ENCODE peak calls at places on chromosomes 13 and 19, in four cellular contexts. One of them, this sample, is unnamed.

GRCh38 chr19:2618611-2619010 is 83.9 kb downstream of the GNG7 start:
- DNase-seq in CD8-positive, alpha-beta T cell: peak; percentile 75
- DNase-seq in dorsolateral prefrontal cortex: no peak
- DNase-seq in cardiac fibroblast: peak; percentile 63
- DNase-seq in this sample: no peak

GRCh38 chr13:44052843-44053607 is 173.3 kb downstream of the LACC1 start:
- DNase-seq in CD8-positive, alpha-beta T cell: no peak
- DNase-seq in dorsolateral prefrontal cortex: peak; percentile 42
- DNase-seq in cardiac fibroblast: peak; percentile 78
- DNase-seq in this sample: no peak

GRCh38 chr19:5956728-5957127 is 21.2 kb downstream of the RANBP3 start:
- DNase-seq in CD8-positive, alpha-beta T cell: no peak
- DNase-seq in dorsolateral prefrontal cortex: no peak
- DNase-seq in cardiac fibroblast: no peak
- DNase-seq in this sample: no peak

GRCh38 chr19:33434886-33435705 is 61.6 kb downstream of the CEBPG start:
- DNase-seq in CD8-positive, alpha-beta T cell: no peak
- DNase-seq in dorsolateral prefrontal cortex: peak; percentile 32
- DNase-seq in cardiac fibroblast: peak; percentile 18
- DNase-seq in this sample: no peak

GRCh38 chr13:98108330-98108729 is 34.6 kb upstream of the FARP1 start:
- DNase-seq in CD8-positive, alpha-beta T cell: no peak
- DNase-seq in dorsolateral prefrontal cortex: no peak
- DNase-seq in cardiac fibroblast: peak; percentile 35
- DNase-seq in this sample: no peak

GRCh38 chr19:4278460-4278901 is 585 bp upstream of the SHD start:
- DNase-seq in CD8-positive, alpha-beta T cell: no peak
- DNase-seq in dorsolateral prefrontal cortex: no peak
- DNase-seq in cardiac fibroblast: no peak
- DNase-seq in this sample: no peak

GRCh38 chr13:91647361-91647970 is 249.0 kb downstream of the GPC5 start:
- DNase-seq in CD8-positive, alpha-beta T cell: no peak
- DNase-seq in dorsolateral prefrontal cortex: no peak
- DNase-seq in cardiac fibroblast: peak; percentile 59
- DNase-seq in this sample: peak; percentile 5

GRCh38 chr13:45224181-45224580 is 23.3 kb upstream of the KCTD4 start:
- DNase-seq in CD8-positive, alpha-beta T cell: no peak
- DNase-seq in dorsolateral prefrontal cortex: no peak
- DNase-seq in cardiac fibroblast: no peak
- DNase-seq in this sample: no peak

GRCh38 chr19:45468159-45468651 is 409 bp downstream of the FOSB start:
- DNase-seq in CD8-positive, alpha-beta T cell: peak; percentile 66
- DNase-seq in dorsolateral prefrontal cortex: no peak
- DNase-seq in cardiac fibroblast: no peak
- DNase-seq in this sample: no peak

GRCh38 chr19:46573679-46574522 is 27.2 kb upstream of the CALM3 start:
- DNase-seq in CD8-positive, alpha-beta T cell: no peak
- DNase-seq in dorsolateral prefrontal cortex: no peak
- DNase-seq in cardiac fibroblast: no peak
- DNase-seq in this sample: no peak

GRCh38 chr19:46580247-46580646 is 20.9 kb upstream of the CALM3 start:
- DNase-seq in CD8-positive, alpha-beta T cell: no peak
- DNase-seq in dorsolateral prefrontal cortex: no peak
- DNase-seq in cardiac fibroblast: no peak
- DNase-seq in this sample: no peak

GRCh38 chr19:46574533-46574932 is 26.6 kb upstream of the CALM3 start:
- DNase-seq in CD8-positive, alpha-beta T cell: no peak
- DNase-seq in dorsolateral prefrontal cortex: no peak
- DNase-seq in cardiac fibroblast: no peak
- DNase-seq in this sample: no peak

GRCh38 chr19:46578450-46578849 is 22.7 kb upstream of the CALM3 start:
- DNase-seq in CD8-positive, alpha-beta T cell: no peak
- DNase-seq in dorsolateral prefrontal cortex: no peak
- DNase-seq in cardiac fibroblast: no peak
- DNase-seq in this sample: no peak

GRCh38 chr19:46579286-46579944 is 21.7 kb upstream of the CALM3 start:
- DNase-seq in CD8-positive, alpha-beta T cell: peak; percentile 58
- DNase-seq in dorsolateral prefrontal cortex: peak; percentile 48
- DNase-seq in cardiac fibroblast: no peak
- DNase-seq in this sample: peak; percentile 27
- TF ChIP-seq CTCF in CD8-positive, alpha-beta T cell: peak; percentile 41
- TF ChIP-seq CTCF in dorsolateral prefrontal cortex: no peak
- TF ChIP-seq CTCF in cardiac fibroblast: peak; percentile 47
- TF ChIP-seq CTCF in this sample: no peak

DNA sequence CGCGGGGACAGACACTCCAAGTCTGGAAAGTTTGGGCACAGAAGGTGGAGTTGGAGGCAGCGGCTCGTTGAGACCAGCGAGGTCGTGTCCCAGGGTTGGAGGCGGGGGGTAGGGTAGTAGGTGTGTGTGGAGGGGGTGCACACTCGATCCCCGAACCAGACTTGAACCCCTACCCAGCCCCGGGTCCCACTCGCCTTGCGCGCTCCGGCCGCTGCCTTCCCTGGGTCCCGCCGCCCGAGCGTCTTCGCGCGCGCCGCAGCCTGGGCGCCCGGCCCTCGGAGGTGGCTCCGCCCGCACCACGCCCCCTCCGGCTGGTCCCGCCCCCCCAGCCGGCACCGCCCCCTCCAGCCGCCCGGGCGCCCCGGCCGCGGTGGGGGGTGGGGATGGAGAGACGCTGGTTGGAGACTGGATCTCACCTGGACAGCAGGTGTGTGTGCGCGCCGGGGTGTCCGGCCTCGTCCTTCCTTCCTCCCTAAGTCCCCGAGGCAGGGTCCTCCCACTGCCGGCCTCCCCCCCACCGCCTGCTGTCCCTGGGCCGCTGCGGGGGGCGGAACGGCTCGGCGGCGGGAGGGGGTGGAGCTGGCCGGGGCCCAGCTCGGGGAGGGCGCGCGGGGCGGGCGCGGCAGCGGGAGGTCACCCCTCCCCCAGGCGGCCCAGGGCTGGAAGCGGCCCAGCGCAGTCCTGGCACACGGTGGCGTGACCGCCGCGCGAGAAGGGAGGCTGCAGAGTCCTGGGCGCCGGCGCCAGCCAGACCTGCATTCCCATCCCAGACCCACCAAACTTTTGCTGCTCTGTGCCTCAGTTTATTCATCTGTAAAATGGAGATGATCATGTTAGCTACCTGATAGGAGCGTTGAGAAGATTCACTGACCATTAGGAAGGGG is at the start of gene KANK2:
- DNase-seq in CD8-positive, alpha-beta T cell: peak; percentile 83
- DNase-seq in dorsolateral prefrontal cortex: peak; percentile 87
- DNase-seq in cardiac fibroblast: peak; percentile 85
- DNase-seq in this sample: peak; percentile 100
- TF ChIP-seq CTCF in CD8-positive, alpha-beta T cell: no peak
- TF ChIP-seq CTCF in dorsolateral prefrontal cortex: no peak
- TF ChIP-seq CTCF in cardiac fibroblast: no peak
- TF ChIP-seq CTCF in this sample: peak; percentile 4

GRCh38 chr13:24998433-24998832 is 97.5 kb upstream of the PABPC3 start:
- DNase-seq in CD8-positive, alpha-beta T cell: no peak
- DNase-seq in dorsolateral prefrontal cortex: no peak
- DNase-seq in cardiac fibroblast: no peak
- DNase-seq in this sample: no peak
- TF ChIP-seq CTCF in CD8-positive, alpha-beta T cell: no peak
- TF ChIP-seq CTCF in dorsolateral prefrontal cortex: no peak
- TF ChIP-seq CTCF in cardiac fibroblast: no peak
- TF ChIP-seq CTCF in this sample: no peak

GRCh38 chr19:590396-590745 is 690 bp downstream of the HCN2 start:
- DNase-seq in CD8-positive, alpha-beta T cell: peak; percentile 61
- DNase-seq in dorsolateral prefrontal cortex: no peak
- DNase-seq in cardiac fibroblast: peak; percentile 49
- DNase-seq in this sample: no peak

GRCh38 chr19:588758-589692 is 656 bp upstream of the HCN2 start:
- DNase-seq in CD8-positive, alpha-beta T cell: no peak
- DNase-seq in dorsolateral prefrontal cortex: no peak
- DNase-seq in cardiac fibroblast: no peak
- DNase-seq in this sample: no peak

GRCh38 chr19:590750-591098 is 1.0 kb downstream of the HCN2 start:
- DNase-seq in CD8-positive, alpha-beta T cell: no peak
- DNase-seq in dorsolateral prefrontal cortex: no peak
- DNase-seq in cardiac fibroblast: no peak
- DNase-seq in this sample: no peak

GRCh38 chr19:589693-590395 is at the start of gene HCN2:
- DNase-seq in CD8-positive, alpha-beta T cell: no peak
- DNase-seq in dorsolateral prefrontal cortex: no peak
- DNase-seq in cardiac fibroblast: no peak
- DNase-seq in this sample: no peak

GRCh38 chr19:588093-588742 is 1.5 kb upstream of the HCN2 start:
- DNase-seq in CD8-positive, alpha-beta T cell: peak; percentile 69
- DNase-seq in dorsolateral prefrontal cortex: peak; percentile 90
- DNase-seq in cardiac fibroblast: peak; percentile 84
- DNase-seq in this sample: peak; percentile 78
- TF ChIP-seq CTCF in CD8-positive, alpha-beta T cell: peak; percentile 61
- TF ChIP-seq CTCF in dorsolateral prefrontal cortex: peak; percentile 66
- TF ChIP-seq CTCF in cardiac fibroblast: peak; percentile 75
- TF ChIP-seq CTCF in this sample: peak; percentile 17

DNA sequence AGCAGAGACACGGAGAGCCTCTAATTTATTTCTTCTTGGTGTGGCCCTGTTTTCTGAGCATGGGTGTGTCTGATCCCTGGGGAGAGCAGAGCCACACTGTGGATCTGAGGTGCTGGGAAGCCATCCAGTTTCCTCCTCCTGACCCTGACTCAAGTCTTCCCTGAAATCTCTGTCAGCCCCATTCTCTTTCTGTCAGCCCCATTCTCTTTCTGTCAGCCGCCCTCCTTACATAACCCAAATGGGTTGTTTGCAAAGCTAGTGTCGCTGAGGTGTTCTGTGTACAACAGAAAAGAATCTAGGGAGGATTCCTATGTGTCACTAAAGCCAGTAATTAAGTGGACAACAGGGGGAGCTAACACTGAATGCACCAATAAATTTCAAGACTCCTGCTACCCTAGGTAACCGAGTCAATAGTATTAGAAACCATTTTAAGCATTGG is 50.2 kb downstream of the LRCH1 start:
- DNase-seq in CD8-positive, alpha-beta T cell: no peak
- DNase-seq in dorsolateral prefrontal cortex: no peak
- DNase-seq in cardiac fibroblast: peak; percentile 47
- DNase-seq in this sample: no peak
- TF ChIP-seq CTCF in CD8-positive, alpha-beta T cell: no peak
- TF ChIP-seq CTCF in dorsolateral prefrontal cortex: no peak
- TF ChIP-seq CTCF in cardiac fibroblast: peak; percentile 44
- TF ChIP-seq CTCF in this sample: peak; percentile 10

GRCh38 chr19:51296331-51297093 is 14.9 kb upstream of the IGLON5 start:
- DNase-seq in CD8-positive, alpha-beta T cell: no peak
- DNase-seq in dorsolateral prefrontal cortex: no peak
- DNase-seq in cardiac fibroblast: no peak
- DNase-seq in this sample: no peak
- TF ChIP-seq CTCF in CD8-positive, alpha-beta T cell: no peak
- TF ChIP-seq CTCF in dorsolateral prefrontal cortex: no peak
- TF ChIP-seq CTCF in cardiac fibroblast: no peak
- TF ChIP-seq CTCF in this sample: no peak

DNA sequence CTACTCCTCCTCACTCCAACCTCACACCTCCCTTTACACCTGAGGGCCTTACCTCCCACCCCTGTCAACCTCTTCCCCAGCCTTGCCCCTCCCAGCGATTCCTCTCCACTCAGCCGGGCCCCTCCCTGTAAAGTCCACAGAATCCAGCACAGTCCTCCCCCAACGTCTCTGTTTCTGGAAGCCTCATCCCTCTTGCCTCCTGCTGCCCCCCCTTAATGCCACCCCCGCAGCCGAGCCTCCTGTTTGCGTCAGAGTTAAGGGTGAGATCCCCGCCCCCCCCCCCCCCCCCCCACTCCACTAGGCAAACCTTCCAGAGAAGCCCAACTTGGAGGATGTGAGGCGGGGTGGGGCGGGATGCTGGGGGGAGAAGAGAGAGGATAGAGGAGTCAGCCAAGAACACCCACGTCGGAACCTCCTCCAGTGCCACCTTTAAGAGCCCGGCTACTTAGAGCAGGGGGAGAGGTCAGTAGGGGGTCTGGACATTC is 2.1 kb downstream of the UNC13A start:
- DNase-seq in CD8-positive, alpha-beta T cell: no peak
- DNase-seq in dorsolateral prefrontal cortex: no peak
- DNase-seq in cardiac fibroblast: peak; percentile 30
- DNase-seq in this sample: no peak
- TF ChIP-seq CTCF in CD8-positive, alpha-beta T cell: no peak
- TF ChIP-seq CTCF in dorsolateral prefrontal cortex: no peak
- TF ChIP-seq CTCF in cardiac fibroblast: no peak
- TF ChIP-seq CTCF in this sample: no peak

DNA sequence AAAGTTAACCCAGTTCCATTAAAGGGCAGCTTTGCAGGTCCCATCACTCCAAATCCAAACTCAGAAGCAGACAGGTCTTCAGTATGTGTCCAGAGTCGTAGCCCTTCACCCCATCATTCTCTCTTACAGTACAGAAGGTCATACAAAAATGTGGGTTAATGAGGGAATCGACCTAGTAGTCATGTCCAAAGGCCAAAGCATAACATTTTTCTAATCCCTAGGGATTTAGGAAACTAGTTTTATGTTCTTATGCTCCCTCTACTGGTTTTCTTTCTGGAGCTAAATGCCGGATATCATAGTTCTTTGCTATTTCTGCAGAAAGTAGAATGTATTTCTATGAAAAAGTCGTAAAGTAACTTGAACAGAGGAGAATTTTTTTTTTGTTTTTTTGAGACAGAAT is 72.2 kb downstream of the DHRS12 start:
- DNase-seq in CD8-positive, alpha-beta T cell: no peak
- DNase-seq in dorsolateral prefrontal cortex: no peak
- DNase-seq in cardiac fibroblast: peak; percentile 85
- DNase-seq in this sample: no peak
- TF ChIP-seq CTCF in CD8-positive, alpha-beta T cell: no peak
- TF ChIP-seq CTCF in dorsolateral prefrontal cortex: peak; percentile 56
- TF ChIP-seq CTCF in cardiac fibroblast: peak; percentile 50
- TF ChIP-seq CTCF in this sample: no peak